ENCODE peak calls at places on chromosome 2, in nine cellular contexts. One of them, this sample, is unnamed.

GRCh38 chr2:157182204-157182709 is 75.2 kb upstream of the GALNT5 start:
- DNase-seq in astrocyte: peak
- DNase-seq in GM18507: no peak
- DNase-seq in globus pallidus: no peak
- DNase-seq in iris pigment epithelial cell: peak
- DNase-seq in mesothelial cell of epicardium: no peak
- DNase-seq in progenitor cell of endocrine pancreas: no peak
- DNase-seq in NCI-H69: peak
- DNase-seq in tibial artery: no peak
- DNase-seq in this sample: no peak

GRCh38 chr2:144498215-144498614 is 21.7 kb downstream of the ZEB2 start:
- DNase-seq in astrocyte: no peak
- DNase-seq in GM18507: no peak
- DNase-seq in globus pallidus: no peak
- DNase-seq in iris pigment epithelial cell: no peak
- DNase-seq in mesothelial cell of epicardium: no peak
- DNase-seq in progenitor cell of endocrine pancreas: no peak
- DNase-seq in NCI-H69: no peak
- DNase-seq in tibial artery: no peak
- DNase-seq in this sample: no peak

GRCh38 chr2:227163445-227163997 is 484 bp downstream of the COL4A4 start:
- DNase-seq in astrocyte: no peak
- DNase-seq in GM18507: no peak
- DNase-seq in globus pallidus: no peak
- DNase-seq in iris pigment epithelial cell: peak
- DNase-seq in mesothelial cell of epicardium: no peak
- DNase-seq in progenitor cell of endocrine pancreas: no peak
- DNase-seq in NCI-H69: peak
- DNase-seq in tibial artery: no peak
- DNase-seq in this sample: no peak

GRCh38 chr2:54274781-54275242 is 18.8 kb upstream of the TSPYL6 start:
- DNase-seq in astrocyte: peak
- DNase-seq in GM18507: no peak
- DNase-seq in globus pallidus: peak
- DNase-seq in iris pigment epithelial cell: peak
- DNase-seq in mesothelial cell of epicardium: no peak
- DNase-seq in progenitor cell of endocrine pancreas: no peak
- DNase-seq in NCI-H69: peak
- DNase-seq in tibial artery: no peak
- DNase-seq in this sample: peak

GRCh38 chr2:109513749-109514588 is 99.8 kb downstream of the SEPTIN10 start:
- DNase-seq in astrocyte: peak
- DNase-seq in GM18507: peak
- DNase-seq in globus pallidus: no peak
- DNase-seq in iris pigment epithelial cell: peak
- DNase-seq in mesothelial cell of epicardium: no peak
- DNase-seq in progenitor cell of endocrine pancreas: no peak
- DNase-seq in NCI-H69: no peak
- DNase-seq in tibial artery: peak
- DNase-seq in this sample: no peak

GRCh38 chr2:225173909-225174308 is 131.6 kb upstream of the DOCK10 start:
- DNase-seq in astrocyte: no peak
- DNase-seq in GM18507: no peak
- DNase-seq in globus pallidus: no peak
- DNase-seq in iris pigment epithelial cell: no peak
- DNase-seq in mesothelial cell of epicardium: no peak
- DNase-seq in progenitor cell of endocrine pancreas: no peak
- DNase-seq in NCI-H69: peak
- DNase-seq in tibial artery: no peak
- DNase-seq in this sample: no peak

GRCh38 chr2:48253301-48253700 is 276.7 kb upstream of the STON1 start:
- DNase-seq in astrocyte: no peak
- DNase-seq in GM18507: no peak
- DNase-seq in globus pallidus: no peak
- DNase-seq in iris pigment epithelial cell: no peak
- DNase-seq in mesothelial cell of epicardium: no peak
- DNase-seq in progenitor cell of endocrine pancreas: no peak
- DNase-seq in NCI-H69: no peak
- DNase-seq in tibial artery: no peak
- DNase-seq in this sample: no peak

GRCh38 chr2:149782566-149782965 is 195.0 kb upstream of the MMADHC start:
- DNase-seq in astrocyte: no peak
- DNase-seq in GM18507: no peak
- DNase-seq in globus pallidus: no peak
- DNase-seq in iris pigment epithelial cell: no peak
- DNase-seq in mesothelial cell of epicardium: no peak
- DNase-seq in progenitor cell of endocrine pancreas: no peak
- DNase-seq in NCI-H69: no peak
- DNase-seq in tibial artery: no peak
- DNase-seq in this sample: no peak

This sample was measured in putamen.